ENCODE peak calls at places on chromosomes 5 and 9, in eight cellular contexts. S is upper lobe of right lung, N is endothelial cell of umbilical vein, U is lung, D is HAP-1, X is thoracic aorta, B is body of pancreas, R is GM23248. M is an unnamed sample.

GRCh38 chr9:117555964-117556629 is 141.2 kb upstream of the ASTN2 start:
- DNase-seq in S (peak; percentile 75), N (peak; percentile 44), U (peak; percentile 48), D (peak; percentile 32), X (no peak), B (peak; percentile 89), R (peak; percentile 54), M (peak; percentile 61)

GRCh38 chr9:69379250-69379982 is 54.4 kb downstream of the ENTREP1 start:
- DNase-seq in S (no peak), N (peak; percentile 86), U (no peak), D (no peak), X (no peak), B (no peak), R (peak; percentile 56), M (no peak)

GRCh38 chr9:112700080-112700479 is 17.8 kb downstream of the INIP start:
- DNase-seq in S (no peak), N (no peak), U (no peak), D (no peak), X (no peak), B (no peak), R (peak; percentile 10), M (no peak)

GRCh38 chr9:134340475-134341186 is 14.4 kb downstream of the RXRA start:
- DNase-seq in S (peak; percentile 82), N (peak; percentile 90), U (peak; percentile 56), D (no peak), X (no peak), B (peak; percentile 38), R (no peak), M (no peak)

GRCh38 chr5:68012429-68012828 is 203.1 kb upstream of the PIK3R1 start:
- DNase-seq in S (no peak), N (peak; percentile 21), U (no peak), D (no peak), X (no peak), B (no peak), R (peak; percentile 68), M (no peak)

GRCh38 chr9:13948037-13948436 is 365.9 kb downstream of the NFIB start:
- DNase-seq in S (no peak), N (peak; percentile 68), U (no peak), D (no peak), X (no peak), B (no peak), R (no peak), M (no peak)

GRCh38 chr5:12292610-12293204 is 388.5 kb upstream of the CTNND2 start:
- DNase-seq in S (no peak), N (no peak), U (no peak), D (no peak), X (no peak), B (no peak), R (peak; percentile 4), M (no peak)

GRCh38 chr5:174020928-174021304 is 24.6 kb upstream of the NSG2 start:
- DNase-seq in S (no peak), N (no peak), U (no peak), D (no peak), X (no peak), B (no peak), R (no peak), M (no peak)

GRCh38 chr5:80998590-80998979 is 38.4 kb downstream of the RASGRF2 start:
- DNase-seq in S (no peak), N (no peak), U (no peak), D (no peak), X (no peak), B (no peak), R (no peak), M (no peak)

GRCh38 chr5:110899566-110900412 is 161.0 kb downstream of the SLC25A46 start:
- DNase-seq in S (no peak), N (no peak), U (no peak), D (peak; percentile 87), X (no peak), B (no peak), R (peak; percentile 30), M (no peak)

GRCh38 chr9:93008457-93008856 is 50.0 kb upstream of the SUSD3 start:
- DNase-seq in S (peak; percentile 61), N (no peak), U (peak; percentile 29), D (no peak), X (no peak), B (no peak), R (no peak), M (no peak)

GRCh38 chr9:125889524-125890473 is 142.6 kb downstream of the PBX3 start:
- DNase-seq in S (peak; percentile 69), N (peak; percentile 56), U (peak; percentile 32), D (peak; percentile 82), X (no peak), B (peak; percentile 49), R (peak; percentile 70), M (no peak)

GRCh38 chr5:98307811-98308210 is 465.7 kb upstream of the RGMB start:
- DNase-seq in S (no peak), N (peak; percentile 73), U (no peak), D (no peak), X (no peak), B (no peak), R (peak; percentile 87), M (peak; percentile 83)

DNA sequence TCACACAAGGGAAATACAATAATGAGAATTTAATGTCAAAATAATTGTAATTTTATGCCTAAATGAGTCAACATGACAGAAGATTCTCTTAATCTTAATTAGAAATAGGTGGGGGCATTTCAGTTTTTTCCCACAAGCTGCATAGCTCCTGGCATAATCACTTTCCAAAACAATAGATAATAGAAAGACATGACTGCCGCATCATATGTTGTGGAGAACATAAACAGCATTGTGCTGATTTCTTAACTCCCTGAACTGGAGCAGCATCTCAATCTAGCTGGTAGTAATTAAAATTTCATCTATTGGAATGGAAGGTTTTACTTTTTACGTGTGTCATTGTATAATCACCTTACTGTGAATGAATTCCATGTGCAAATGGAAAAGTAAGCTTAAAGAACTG is 112.1 kb downstream of the ST8SIA4 start:
- DNase-seq in S (no peak), N (no peak), U (no peak), D (no peak), X (no peak), B (no peak), R (no peak), M (no peak)
- H3K4me1 ChIP-seq in S (peaks cover 3% of the 10 kb centered on the region), N (no peaks in the 10 kb centered on the region), U (no peaks in the 10 kb centered on the region), D (no peaks in the 10 kb centered on the region), X (no peaks in the 10 kb centered on the region), B (peaks cover 7% of the 10 kb centered on the region), R (no peaks in the 10 kb centered on the region), M (no peaks in the 10 kb centered on the region)

GRCh38 chr5:90557871-90558270 is 726 bp upstream of the ADGRV1 start:
- DNase-seq in S (no peak), N (no peak), U (no peak), D (no peak), X (no peak), B (no peak), R (no peak), M (no peak)

GRCh38 chr5:90554358-90555006 is 4.1 kb upstream of the ADGRV1 start:
- DNase-seq in S (no peak), N (no peak), U (no peak), D (peak; percentile 86), X (no peak), B (no peak), R (no peak), M (no peak)

GRCh38 chr5:90555666-90556065 is 2.9 kb upstream of the ADGRV1 start:
- DNase-seq in S (no peak), N (no peak), U (no peak), D (no peak), X (no peak), B (no peak), R (no peak), M (no peak)

GRCh38 chr5:90558344-90559192 is at the start of gene ADGRV1:
- DNase-seq in S (peak; percentile 95), N (peak; percentile 12), U (peak; percentile 89), D (peak; percentile 98), X (no peak), B (peak; percentile 95), R (peak; percentile 30), M (peak; percentile 20)

DNA sequence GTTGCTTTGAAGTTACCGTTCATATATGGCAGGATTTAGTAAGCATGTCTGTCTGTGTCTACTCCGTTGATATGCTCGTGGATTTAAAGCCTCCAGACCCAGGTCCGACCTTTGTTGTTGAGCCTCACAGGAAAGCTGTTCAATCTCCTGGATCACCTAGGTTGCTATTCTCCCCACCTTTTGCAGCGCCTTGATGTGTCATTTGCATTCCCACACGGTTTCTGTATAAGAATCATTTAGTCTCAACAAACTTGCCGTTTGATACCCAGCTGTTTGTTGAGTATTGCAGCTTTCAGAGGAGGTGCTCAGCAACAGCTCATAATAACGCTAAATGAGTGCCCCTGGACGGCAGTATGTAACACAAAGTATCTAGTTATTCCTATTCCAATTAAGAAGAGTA is 1.2 kb upstream of the ADGRV1 start:
- DNase-seq in S (no peak), N (no peak), U (no peak), D (no peak), X (no peak), B (no peak), R (no peak), M (no peak)
- H3K4me1 ChIP-seq in S (peaks cover 8% of the 10 kb centered on the region), N (no peaks in the 10 kb centered on the region), U (peaks cover 3% of the 10 kb centered on the region), D (peaks cover 56% of the 10 kb centered on the region), X (peaks cover 10% of the 10 kb centered on the region), B (peaks cover 16% of the 10 kb centered on the region), R (no peaks in the 10 kb centered on the region), M (peaks cover 7% of the 10 kb centered on the region)

DNA sequence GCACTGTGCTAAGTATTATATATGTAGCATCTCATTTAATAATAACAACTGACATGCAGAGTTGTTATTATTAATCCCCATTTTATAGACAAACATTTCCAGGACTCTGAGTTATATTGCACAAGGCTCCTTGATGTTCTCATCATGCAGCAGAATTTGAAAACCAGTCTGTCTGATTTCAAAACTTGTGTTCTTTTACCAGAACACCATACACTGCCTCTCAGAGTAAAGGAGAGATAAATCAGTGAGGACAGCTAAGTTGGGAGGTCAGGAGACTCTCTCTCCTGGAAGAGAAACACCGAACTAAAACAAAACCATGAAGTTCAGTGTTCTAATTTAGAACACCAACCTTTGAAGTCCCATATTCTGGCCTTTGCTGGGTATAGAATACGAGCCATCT is 92.7 kb upstream of the TNC start:
- DNase-seq in S (no peak), N (no peak), U (no peak), D (no peak), X (no peak), B (no peak), R (no peak), M (no peak)
- H3K4me1 ChIP-seq in S (no peaks in the 10 kb centered on the region), N (no peaks in the 10 kb centered on the region), U (no peaks in the 10 kb centered on the region), D (no peaks in the 10 kb centered on the region), X (no peaks in the 10 kb centered on the region), B (no peaks in the 10 kb centered on the region), R (peaks cover 65% of the 10 kb centered on the region), M (peaks cover 53% of the 10 kb centered on the region)

GRCh38 chr9:89468271-89468960 is 29.5 kb downstream of the SEMA4D start:
- DNase-seq in S (no peak), N (no peak), U (no peak), D (no peak), X (no peak), B (no peak), R (no peak), M (no peak)

GRCh38 chr9:89470239-89470638 is 27.7 kb downstream of the SEMA4D start:
- DNase-seq in S (no peak), N (no peak), U (no peak), D (peak; percentile 54), X (no peak), B (no peak), R (no peak), M (no peak)

GRCh38 chr9:89466451-89467277 is 31.2 kb downstream of the SEMA4D start:
- DNase-seq in S (no peak), N (no peak), U (no peak), D (no peak), X (no peak), B (no peak), R (no peak), M (no peak)

GRCh38 chr9:89467278-89467625 is 30.7 kb downstream of the SEMA4D start:
- DNase-seq in S (no peak), N (no peak), U (no peak), D (no peak), X (no peak), B (no peak), R (no peak), M (no peak)

GRCh38 chr9:89469003-89469402 is 28.9 kb downstream of the SEMA4D start:
- DNase-seq in S (no peak), N (no peak), U (no peak), D (no peak), X (no peak), B (no peak), R (no peak), M (no peak)
- H3K4me1 ChIP-seq in S (no peaks in the 10 kb centered on the region), N (no peaks in the 10 kb centered on the region), U (no peaks in the 10 kb centered on the region), D (peaks cover 12% of the 10 kb centered on the region), X (no peaks in the 10 kb centered on the region), B (no peaks in the 10 kb centered on the region), R (no peaks in the 10 kb centered on the region), M (peaks cover 3% of the 10 kb centered on the region)